ENCODE peak calls at places on chromosomes 1 and 21, in eight cellular contexts. J, N, L, M, R, C, U and Y are unnamed samples.

GRCh38 chr1:222168621-222169020 is 379.3 kb downstream of the HHIPL2 start:
- DNase-seq in U (no peak), N (no peak), L (no peak), R (no peak), J (no peak), M (no peak), C (no peak), Y (no peak)

GRCh38 chr1:170593612-170594011 is 61.6 kb downstream of the GORAB start:
- DNase-seq in J (no peak), L (no peak), C (no peak), R (no peak), M (no peak), N (peak; percentile 44), U (no peak), Y (no peak)

GRCh38 chr1:8218351-8219092 is 99.4 kb upstream of the SLC45A1 start:
- DNase-seq in L (no peak), C (no peak), J (no peak), U (no peak), N (peak; percentile 65), M (no peak), R (no peak), Y (no peak)

GRCh38 chr1:198151688-198152087 is 5.1 kb upstream of the NEK7 start:
- DNase-seq in J (no peak), L (no peak), U (no peak), R (no peak), M (no peak), C (no peak), N (no peak), Y (no peak)

GRCh38 chr1:31238986-31239613 is 587 bp downstream of the NKAIN1 start:
- DNase-seq in J (no peak), R (no peak), C (no peak), M (no peak), N (peak; percentile 51), U (no peak), L (no peak), Y (peak; percentile 2)

GRCh38 chr1:152029144-152029936 is 7.5 kb downstream of the S100A11 start:
- DNase-seq in N (peak; percentile 49), R (no peak), U (no peak), L (peak; percentile 13), J (no peak), C (no peak), M (peak; percentile 15), Y (no peak)

GRCh38 chr1:117179471-117179870 is 31.3 kb downstream of the VTCN1 start:
- DNase-seq in R (no peak), J (no peak), M (no peak), C (no peak), N (no peak), U (no peak), L (no peak), Y (no peak)

GRCh38 chr1:148263128-148263905 is 111.2 kb upstream of the NBPF11 start:
- DNase-seq in R (no peak), M (peak; percentile 73), N (peak; percentile 56), L (peak; percentile 53), C (no peak), J (no peak), U (no peak), Y (peak; percentile 65)

GRCh38 chr1:213905315-213905714 is 82.5 kb upstream of the PROX1 start:
- DNase-seq in N (no peak), R (no peak), C (peak; percentile 58), M (no peak), L (no peak), U (no peak), J (no peak), Y (no peak)

GRCh38 chr1:147757015-147757990 is 3.1 kb downstream of the GJA5 start:
- DNase-seq in M (no peak), J (no peak), L (no peak), C (no peak), R (no peak), N (peak; percentile 14), U (no peak), Y (no peak)

GRCh38 chr1:175725684-175726083 is 17.7 kb downstream of the TNR start:
- DNase-seq in C (no peak), J (no peak), L (no peak), R (no peak), U (no peak), N (peak; percentile 36), M (peak; percentile 49), Y (no peak)

GRCh38 chr1:113325039-113325438 is 65.3 kb upstream of the MAGI3 start:
- DNase-seq in M (no peak), N (no peak), C (no peak), J (no peak), R (no peak), L (no peak), U (no peak), Y (no peak)

GRCh38 chr1:198363752-198364151 is 176.7 kb downstream of the ATP6V1G3 start:
- DNase-seq in L (no peak), N (no peak), M (no peak), C (no peak), R (no peak), U (no peak), J (no peak), Y (no peak)

GRCh38 chr1:915295-916172 is 8.2 kb upstream of the SAMD11 start:
- DNase-seq in N (no peak), C (no peak), U (no peak), R (no peak), J (no peak), M (no peak), L (no peak), Y (no peak)

GRCh38 chr1:25626018-25626417 is 9.4 kb downstream of the MAN1C1 start:
- DNase-seq in N (no peak), U (no peak), R (no peak), M (no peak), J (no peak), C (no peak), L (no peak), Y (no peak)

GRCh38 chr1:171984850-171985485 is 143.7 kb downstream of the DNM3 start:
- DNase-seq in J (no peak), U (no peak), L (no peak), N (peak; percentile 81), M (peak; percentile 40), R (no peak), C (no peak), Y (no peak)

GRCh38 chr1:226738421-226738994 is 574 bp downstream of the ITPKB start:
- DNase-seq in C (no peak), M (peak; percentile 85), U (no peak), L (no peak), R (no peak), J (no peak), N (peak; percentile 62), Y (no peak)

GRCh38 chr1:65176071-65176470 is 28.1 kb downstream of the AK4 start:
- DNase-seq in L (no peak), N (no peak), J (no peak), R (no peak), M (no peak), C (no peak), U (no peak), Y (no peak)

GRCh38 chr1:28508435-28508754 is 2.6 kb downstream of the RCC1 start:
- DNase-seq in R (no peak), U (no peak), L (no peak), C (no peak), J (no peak), N (no peak), M (peak; percentile 10), Y (no peak)

GRCh38 chr21:44487831-44488230 is 32.5 kb downstream of the LRRC3 start:
- DNase-seq in M (peak; percentile 36), R (no peak), U (no peak), N (peak; percentile 34), C (no peak), J (no peak), L (peak; percentile 56), Y (no peak)

GRCh38 chr1:84698718-84699117 is 8.5 kb upstream of the SSX2IP start:
- DNase-seq in L (no peak), U (no peak), M (no peak), R (no peak), J (no peak), C (no peak), N (peak; percentile 91), Y (no peak)

GRCh38 chr1:182170941-182171461 is 109.5 kb upstream of the ZNF648 start:
- DNase-seq in U (no peak), M (no peak), J (no peak), R (no peak), C (no peak), N (peak; percentile 69), L (no peak), Y (no peak)

GRCh38 chr1:173126421-173126820 is 75.7 kb upstream of the TNFSF18 start:
- DNase-seq in L (no peak), C (no peak), R (no peak), J (no peak), U (no peak), M (no peak), N (peak; percentile 19), Y (no peak)

GRCh38 chr21:34037009-34037408 is 36.4 kb upstream of the MRPS6 start:
- DNase-seq in N (no peak), C (no peak), J (no peak), U (no peak), M (no peak), L (no peak), R (no peak), Y (no peak)

GRCh38 chr1:244054247-244054923 is 3.3 kb downstream of the ZBTB18 start:
- DNase-seq in C (peak; percentile 45), U (no peak), J (no peak), L (no peak), N (no peak), R (no peak), M (no peak), Y (no peak)

GRCh38 chr21:29893687-29894086 is 46.1 kb downstream of the GRIK1 start:
- DNase-seq in M (no peak), J (no peak), C (no peak), N (no peak), L (no peak), U (no peak), R (no peak), Y (no peak)